ENCODE peak calls at places on chromosomes 16 and 17, in six cellular contexts. One of them, this sample, is unnamed.

GRCh38 chr17:4839965-4840892 is 7.1 kb downstream of the MINK1 start:
- DNase-seq in heart left ventricle: no peak
- DNase-seq in RWPE1: no peak
- DNase-seq in fibroblast of pulmonary artery: no peak
- DNase-seq in neural progenitor cell: no peak
- DNase-seq in BE2C: no peak
- DNase-seq in this sample: no peak

GRCh38 chr16:54277845-54278703 is 8.5 kb downstream of the IRX3 start:
- DNase-seq in heart left ventricle: no peak
- DNase-seq in RWPE1: no peak
- DNase-seq in fibroblast of pulmonary artery: no peak
- DNase-seq in neural progenitor cell: peak
- DNase-seq in BE2C: no peak
- DNase-seq in this sample: peak

GRCh38 chr17:16919663-16920627 is 52.0 kb downstream of the TNFRSF13B start:
- DNase-seq in heart left ventricle: no peak
- DNase-seq in RWPE1: no peak
- DNase-seq in fibroblast of pulmonary artery: no peak
- DNase-seq in neural progenitor cell: no peak
- DNase-seq in BE2C: no peak
- DNase-seq in this sample: no peak

GRCh38 chr17:80791758-80792284 is 199.8 kb upstream of the CHMP6 start:
- DNase-seq in heart left ventricle: peak
- DNase-seq in RWPE1: peak
- DNase-seq in fibroblast of pulmonary artery: peak
- DNase-seq in neural progenitor cell: no peak
- DNase-seq in BE2C: no peak
- DNase-seq in this sample: no peak

GRCh38 chr17:11545002-11545401 is 53.3 kb upstream of the DNAH9 start:
- DNase-seq in heart left ventricle: no peak
- DNase-seq in RWPE1: no peak
- DNase-seq in fibroblast of pulmonary artery: no peak
- DNase-seq in neural progenitor cell: no peak
- DNase-seq in BE2C: no peak
- DNase-seq in this sample: no peak

GRCh38 chr16:72203401-72203800 is 31.4 kb upstream of the PMFBP1 start:
- DNase-seq in heart left ventricle: peak
- DNase-seq in RWPE1: peak
- DNase-seq in fibroblast of pulmonary artery: peak
- DNase-seq in neural progenitor cell: no peak
- DNase-seq in BE2C: no peak
- DNase-seq in this sample: no peak

GRCh38 chr16:67240506-67240905 is 6.8 kb downstream of the FHOD1 start:
- DNase-seq in heart left ventricle: no peak
- DNase-seq in RWPE1: no peak
- DNase-seq in fibroblast of pulmonary artery: no peak
- DNase-seq in neural progenitor cell: no peak
- DNase-seq in BE2C: no peak
- DNase-seq in this sample: no peak

GRCh38 chr17:76381633-76382304 is 2.6 kb upstream of the SPHK1 start:
- DNase-seq in heart left ventricle: no peak
- DNase-seq in RWPE1: no peak
- DNase-seq in fibroblast of pulmonary artery: peak
- DNase-seq in neural progenitor cell: peak
- DNase-seq in BE2C: no peak
- DNase-seq in this sample: peak

GRCh38 chr17:78174870-78175642 is 6.7 kb downstream of the SYNGR2 start:
- DNase-seq in heart left ventricle: no peak
- DNase-seq in RWPE1: no peak
- DNase-seq in fibroblast of pulmonary artery: no peak
- DNase-seq in neural progenitor cell: peak
- DNase-seq in BE2C: no peak
- DNase-seq in this sample: no peak

GRCh38 chr17:35892091-35892637 is 12.0 kb upstream of the CCL5 start:
- DNase-seq in heart left ventricle: no peak
- DNase-seq in RWPE1: no peak
- DNase-seq in fibroblast of pulmonary artery: peak
- DNase-seq in neural progenitor cell: no peak
- DNase-seq in BE2C: no peak
- DNase-seq in this sample: no peak

GRCh38 chr16:28975158-28975603 is 603 bp downstream of the SPNS1 start:
- DNase-seq in heart left ventricle: no peak
- DNase-seq in RWPE1: peak
- DNase-seq in fibroblast of pulmonary artery: no peak
- DNase-seq in neural progenitor cell: peak
- DNase-seq in BE2C: no peak
- DNase-seq in this sample: peak

GRCh38 chr17:46771601-46772012 is 46.9 kb downstream of the WNT3 start:
- DNase-seq in heart left ventricle: no peak
- DNase-seq in RWPE1: no peak
- DNase-seq in fibroblast of pulmonary artery: no peak
- DNase-seq in neural progenitor cell: no peak
- DNase-seq in BE2C: peak
- DNase-seq in this sample: peak

GRCh38 chr16:67561501-67561823 is 864 bp upstream of the CTCF start:
- DNase-seq in heart left ventricle: no peak
- DNase-seq in RWPE1: no peak
- DNase-seq in fibroblast of pulmonary artery: no peak
- DNase-seq in neural progenitor cell: no peak
- DNase-seq in BE2C: no peak
- DNase-seq in this sample: peak

GRCh38 chr16:53429221-53429943 is 4.9 kb upstream of the RBL2 start:
- DNase-seq in heart left ventricle: no peak
- DNase-seq in RWPE1: no peak
- DNase-seq in fibroblast of pulmonary artery: peak
- DNase-seq in neural progenitor cell: no peak
- DNase-seq in BE2C: peak
- DNase-seq in this sample: no peak

GRCh38 chr17:41019415-41019814 is 7.6 kb downstream of the KRTAP1-5 start:
- DNase-seq in heart left ventricle: no peak
- DNase-seq in RWPE1: no peak
- DNase-seq in fibroblast of pulmonary artery: no peak
- DNase-seq in neural progenitor cell: no peak
- DNase-seq in BE2C: no peak
- DNase-seq in this sample: no peak

GRCh38 chr17:27473748-27474609 is 17.7 kb downstream of the KSR1 start:
- DNase-seq in heart left ventricle: peak
- DNase-seq in RWPE1: no peak
- DNase-seq in fibroblast of pulmonary artery: peak
- DNase-seq in neural progenitor cell: no peak
- DNase-seq in BE2C: peak
- DNase-seq in this sample: no peak

GRCh38 chr17:49572806-49573420 is 2.8 kb upstream of the NXPH3 start:
- DNase-seq in heart left ventricle: no peak
- DNase-seq in RWPE1: no peak
- DNase-seq in fibroblast of pulmonary artery: no peak
- DNase-seq in neural progenitor cell: no peak
- DNase-seq in BE2C: no peak
- DNase-seq in this sample: no peak

GRCh38 chr16:35533683-35534082 is 2074.3 kb downstream of the TP53TG3F start:
- DNase-seq in heart left ventricle: no peak
- DNase-seq in RWPE1: no peak
- DNase-seq in fibroblast of pulmonary artery: no peak
- DNase-seq in neural progenitor cell: no peak
- DNase-seq in BE2C: no peak
- DNase-seq in this sample: no peak

GRCh38 chr16:84239910-84240309 is at the start of gene KCNG4:
- DNase-seq in heart left ventricle: no peak
- DNase-seq in RWPE1: no peak
- DNase-seq in fibroblast of pulmonary artery: no peak
- DNase-seq in neural progenitor cell: no peak
- DNase-seq in BE2C: peak
- DNase-seq in this sample: peak

GRCh38 chr17:67707442-67707841 is 10.3 kb upstream of the NOL11 start:
- DNase-seq in heart left ventricle: no peak
- DNase-seq in RWPE1: no peak
- DNase-seq in fibroblast of pulmonary artery: no peak
- DNase-seq in neural progenitor cell: no peak
- DNase-seq in BE2C: no peak
- DNase-seq in this sample: no peak

GRCh38 chr17:72775914-72776313 is 316.6 kb downstream of the SLC39A11 start:
- DNase-seq in heart left ventricle: no peak
- DNase-seq in RWPE1: no peak
- DNase-seq in fibroblast of pulmonary artery: no peak
- DNase-seq in neural progenitor cell: peak
- DNase-seq in BE2C: peak
- DNase-seq in this sample: no peak

GRCh38 chr17:7548585-7549400 is at the start of gene TNFSF12:
- DNase-seq in heart left ventricle: peak
- DNase-seq in RWPE1: no peak
- DNase-seq in fibroblast of pulmonary artery: no peak
- DNase-seq in neural progenitor cell: peak
- DNase-seq in BE2C: no peak
- DNase-seq in this sample: peak

GRCh38 chr16:75304521-75305363 is 53.3 kb upstream of the BCAR1 start:
- DNase-seq in heart left ventricle: peak
- DNase-seq in RWPE1: peak
- DNase-seq in fibroblast of pulmonary artery: peak
- DNase-seq in neural progenitor cell: no peak
- DNase-seq in BE2C: peak
- DNase-seq in this sample: no peak

GRCh38 chr17:13746379-13746778 is 144.7 kb upstream of the HS3ST3A1 start:
- DNase-seq in heart left ventricle: peak
- DNase-seq in RWPE1: no peak
- DNase-seq in fibroblast of pulmonary artery: no peak
- DNase-seq in neural progenitor cell: no peak
- DNase-seq in BE2C: peak
- DNase-seq in this sample: no peak

GRCh38 chr16:2326191-2326590 is 14.3 kb downstream of the ABCA3 start:
- DNase-seq in heart left ventricle: no peak
- DNase-seq in RWPE1: no peak
- DNase-seq in fibroblast of pulmonary artery: no peak
- DNase-seq in neural progenitor cell: no peak
- DNase-seq in BE2C: no peak
- DNase-seq in this sample: no peak

DNA sequence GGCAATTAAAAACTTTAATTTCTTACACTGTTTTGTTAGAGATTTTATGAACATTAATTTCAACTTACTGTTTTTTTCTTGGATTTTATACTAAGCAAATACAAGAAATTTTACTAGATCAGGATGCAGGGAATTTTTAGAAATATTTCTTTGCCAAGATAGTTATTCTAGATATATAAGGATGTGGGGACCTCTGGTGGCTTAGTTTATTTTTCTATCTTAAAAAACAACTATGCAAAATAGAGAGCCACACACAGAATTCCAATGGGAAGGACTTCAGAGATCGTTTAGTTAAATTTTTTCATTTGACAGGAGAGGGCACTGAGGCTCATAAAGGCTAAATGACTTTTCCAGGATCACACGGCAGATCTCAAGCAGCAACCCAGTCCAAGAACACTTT is 23.0 kb upstream of the CAPNS2 start:
- DNase-seq in heart left ventricle: no peak
- DNase-seq in RWPE1: no peak
- DNase-seq in fibroblast of pulmonary artery: peak
- DNase-seq in neural progenitor cell: peak
- DNase-seq in BE2C: peak
- DNase-seq in this sample: no peak
- TF ChIP-seq CTCF in heart left ventricle: peak
- TF ChIP-seq CTCF in RWPE1: peak
- TF ChIP-seq CTCF in fibroblast of pulmonary artery: peak
- TF ChIP-seq CTCF in neural progenitor cell: peak
- TF ChIP-seq CTCF in BE2C: peak
- TF ChIP-seq CTCF in this sample: no peak

GRCh38 chr17:43365356-43365755 is 33.4 kb upstream of the ARL4D start:
- DNase-seq in heart left ventricle: no peak
- DNase-seq in RWPE1: no peak
- DNase-seq in fibroblast of pulmonary artery: no peak
- DNase-seq in neural progenitor cell: no peak
- DNase-seq in BE2C: no peak
- DNase-seq in this sample: no peak
- TF ChIP-seq CTCF in heart left ventricle: no peak
- TF ChIP-seq CTCF in RWPE1: no peak
- TF ChIP-seq CTCF in fibroblast of pulmonary artery: peak
- TF ChIP-seq CTCF in neural progenitor cell: peak
- TF ChIP-seq CTCF in BE2C: peak
- TF ChIP-seq CTCF in this sample: peak

GRCh38 chr17:44310612-44311376 is 2.4 kb downstream of the RUNDC3A start:
- DNase-seq in heart left ventricle: no peak
- DNase-seq in RWPE1: no peak
- DNase-seq in fibroblast of pulmonary artery: no peak
- DNase-seq in neural progenitor cell: no peak
- DNase-seq in BE2C: peak
- DNase-seq in this sample: no peak
- TF ChIP-seq CTCF in heart left ventricle: no peak
- TF ChIP-seq CTCF in RWPE1: no peak
- TF ChIP-seq CTCF in fibroblast of pulmonary artery: no peak
- TF ChIP-seq CTCF in neural progenitor cell: no peak
- TF ChIP-seq CTCF in BE2C: no peak
- TF ChIP-seq CTCF in this sample: no peak

GRCh38 chr17:10457952-10458351 is 11.4 kb downstream of the MYH4 start:
- DNase-seq in heart left ventricle: no peak
- DNase-seq in RWPE1: no peak
- DNase-seq in fibroblast of pulmonary artery: no peak
- DNase-seq in neural progenitor cell: no peak
- DNase-seq in BE2C: no peak
- DNase-seq in this sample: no peak

GRCh38 chr17:10460062-10460461 is 9.3 kb downstream of the MYH4 start:
- DNase-seq in heart left ventricle: no peak
- DNase-seq in RWPE1: no peak
- DNase-seq in fibroblast of pulmonary artery: no peak
- DNase-seq in neural progenitor cell: no peak
- DNase-seq in BE2C: no peak
- DNase-seq in this sample: no peak

GRCh38 chr17:10463402-10463801 is 6.0 kb downstream of the MYH4 start:
- DNase-seq in heart left ventricle: no peak
- DNase-seq in RWPE1: no peak
- DNase-seq in fibroblast of pulmonary artery: no peak
- DNase-seq in neural progenitor cell: no peak
- DNase-seq in BE2C: no peak
- DNase-seq in this sample: no peak
- TF ChIP-seq CTCF in heart left ventricle: no peak
- TF ChIP-seq CTCF in RWPE1: no peak
- TF ChIP-seq CTCF in fibroblast of pulmonary artery: no peak
- TF ChIP-seq CTCF in neural progenitor cell: peak
- TF ChIP-seq CTCF in BE2C: no peak
- TF ChIP-seq CTCF in this sample: no peak

DNA sequence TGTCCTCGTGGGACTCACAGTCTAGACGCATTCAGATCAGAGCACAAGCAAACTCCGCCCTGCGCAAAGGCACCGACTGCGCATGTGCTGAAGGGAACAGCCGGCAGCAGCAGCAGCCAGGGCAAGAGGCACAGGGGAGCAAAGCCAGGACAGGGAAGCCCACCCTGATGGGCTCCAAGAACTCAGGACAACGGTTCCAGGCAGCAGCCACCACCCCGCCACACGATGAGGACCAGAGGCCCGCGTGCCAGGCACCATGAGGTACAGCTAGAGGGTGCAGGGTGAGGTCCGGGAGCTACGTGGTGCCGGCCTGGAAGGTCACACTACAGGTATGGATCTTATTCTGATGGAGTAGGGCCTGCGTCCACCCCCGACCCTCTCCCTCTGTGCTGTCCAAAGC is 315.8 kb downstream of the FOXL1 start:
- DNase-seq in heart left ventricle: no peak
- DNase-seq in RWPE1: no peak
- DNase-seq in fibroblast of pulmonary artery: no peak
- DNase-seq in neural progenitor cell: no peak
- DNase-seq in BE2C: no peak
- DNase-seq in this sample: no peak
- TF ChIP-seq CTCF in heart left ventricle: no peak
- TF ChIP-seq CTCF in RWPE1: no peak
- TF ChIP-seq CTCF in fibroblast of pulmonary artery: no peak
- TF ChIP-seq CTCF in neural progenitor cell: no peak
- TF ChIP-seq CTCF in BE2C: no peak
- TF ChIP-seq CTCF in this sample: no peak

GRCh38 chr17:74070374-74070773 is 133.1 kb upstream of the RPL38 start:
- DNase-seq in heart left ventricle: no peak
- DNase-seq in RWPE1: no peak
- DNase-seq in fibroblast of pulmonary artery: no peak
- DNase-seq in neural progenitor cell: no peak
- DNase-seq in BE2C: no peak
- DNase-seq in this sample: no peak
- TF ChIP-seq CTCF in heart left ventricle: no peak
- TF ChIP-seq CTCF in RWPE1: no peak
- TF ChIP-seq CTCF in fibroblast of pulmonary artery: no peak
- TF ChIP-seq CTCF in neural progenitor cell: peak
- TF ChIP-seq CTCF in BE2C: no peak
- TF ChIP-seq CTCF in this sample: no peak

This sample was measured in nephron progenitor cell.